ENCODE peak calls at places on chromosomes 2 and 18, in nine cellular contexts. N is HCT116; H is naive thymus-derived CD8-positive, alpha-beta T cell; L is pancreas; D is psoas muscle; P is aorta; J is upper lobe of right lung; C is lower lobe of right lung; Q is CD4-positive, alpha-beta T cell. G is an unnamed sample.

GRCh38 chr18:9120796-9121195 is 15.8 kb upstream of the ANKRD12 start:
- ATAC-seq in N (no peak), H (peak), L (no peak), D (no peak), P (no peak), J (no peak), C (no peak), Q (peak), G (no peak)

GRCh38 chr18:72726201-72726600 is 141.6 kb downstream of the NETO1 start:
- ATAC-seq in N (no peak), H (no peak), L (no peak), D (no peak), P (no peak), J (no peak), C (no peak), Q (no peak), G (no peak)

GRCh38 chr2:165149439-165149838 is 54.4 kb downstream of the SCN3A start:
- ATAC-seq in N (no peak), H (no peak), L (no peak), D (no peak), P (no peak), J (no peak), C (no peak), Q (no peak), G (no peak)

GRCh38 chr2:127408004-127408806 is 10.0 kb upstream of the PROC start:
- ATAC-seq in N (peak), H (peak), L (peak), D (peak), P (peak), J (peak), C (peak), Q (peak), G (peak)

GRCh38 chr2:33242845-33243244 is 233.6 kb upstream of the RASGRP3 start:
- ATAC-seq in N (no peak), H (no peak), L (no peak), D (no peak), P (no peak), J (no peak), C (no peak), Q (no peak), G (no peak)

GRCh38 chr2:105358593-105358992 is 21.3 kb downstream of the C2orf49 start:
- ATAC-seq in N (no peak), H (no peak), L (no peak), D (no peak), P (no peak), J (no peak), C (no peak), Q (no peak), G (no peak)

GRCh38 chr2:54512663-54513363 is 56.7 kb downstream of the SPTBN1 start:
- ATAC-seq in N (no peak), H (peak), L (no peak), D (peak), P (no peak), J (no peak), C (peak), Q (no peak), G (no peak)

GRCh38 chr2:218832081-218832480 is 478 bp upstream of the PRKAG3 start:
- ATAC-seq in N (peak), H (no peak), L (peak), D (peak), P (peak), J (no peak), C (no peak), Q (no peak), G (peak)

GRCh38 chr2:187541086-187542085 is 12.8 kb downstream of the TFPI start:
- ATAC-seq in N (peak), H (no peak), L (peak), D (peak), P (peak), J (peak), C (peak), Q (no peak), G (peak)

G was measured in gastroesophageal sphincter.